ENCODE peak calls at places on chromosomes 2 and 18, in six cellular contexts. G is tibial artery, B is right atrium auricular region, U is HFF-Myc, D is glutamatergic neuron, Y is AG09319. Z is an unnamed sample.

GRCh38 chr18:41767960-41768359 is 187.1 kb upstream of the PIK3C3 start:
- DNase-seq in G (no peak), B (no peak), U (no peak), D (no peak), Y (no peak), Z (no peak)

GRCh38 chr2:127355407-127356008 is 32.3 kb downstream of the MAP3K2 start:
- DNase-seq in G (no peak), B (no peak), U (no peak), D (no peak), Y (no peak), Z (no peak)

GRCh38 chr2:20494246-20494645 is 47.4 kb downstream of the RHOB start:
- DNase-seq in G (no peak), B (no peak), U (no peak), D (no peak), Y (no peak), Z (no peak)

GRCh38 chr18:39448942-39449341 is 1883.3 kb upstream of the CELF4 start:
- DNase-seq in G (no peak), B (no peak), U (no peak), D (no peak), Y (no peak), Z (no peak)

GRCh38 chr2:140657657-140658056 is 1473.2 kb downstream of the LRP1B start:
- DNase-seq in G (no peak), B (no peak), U (no peak), D (no peak), Y (no peak), Z (no peak)

GRCh38 chr2:25920326-25920725 is 42.0 kb upstream of the ASXL2 start:
- DNase-seq in G (no peak), B (no peak), U (peak; percentile 38), D (no peak), Y (peak; percentile 75), Z (no peak)

GRCh38 chr18:77820472-77820871 is 570.8 kb downstream of the GALR1 start:
- DNase-seq in G (no peak), B (no peak), U (no peak), D (no peak), Y (no peak), Z (no peak)

GRCh38 chr2:217585362-217585761 is 417.4 kb downstream of the TNS1 start:
- DNase-seq in G (no peak), B (no peak), U (no peak), D (no peak), Y (no peak), Z (no peak)

GRCh38 chr2:25165992-25166618 is 2.3 kb downstream of the POMC start:
- DNase-seq in G (no peak), B (no peak), U (no peak), D (no peak), Y (no peak), Z (no peak)

GRCh38 chr2:105443610-105444598 is 45.1 kb upstream of the FHL2 start:
- DNase-seq in G (no peak), B (peak; percentile 48), U (no peak), D (no peak), Y (no peak), Z (no peak)

GRCh38 chr2:217838409-217838831 is 164.4 kb downstream of the TNS1 start:
- DNase-seq in G (no peak), B (no peak), U (no peak), D (no peak), Y (no peak), Z (no peak)

GRCh38 chr2:126880825-126881224 is 17.9 kb upstream of the TEX51 start:
- DNase-seq in G (no peak), B (no peak), U (no peak), D (no peak), Y (no peak), Z (no peak)

GRCh38 chr2:205078762-205079161 is 533.5 kb downstream of the PARD3B start:
- DNase-seq in G (no peak), B (no peak), U (no peak), D (no peak), Y (no peak), Z (no peak)

GRCh38 chr2:69554981-69555380 is 88.6 kb downstream of the AAK1 start:
- DNase-seq in G (no peak), B (no peak), U (no peak), D (no peak), Y (no peak), Z (no peak)

GRCh38 chr18:71001597-71001996 is 712.8 kb downstream of the SOCS6 start:
- DNase-seq in G (no peak), B (no peak), U (no peak), D (no peak), Y (no peak), Z (no peak)

GRCh38 chr18:70998490-70998889 is 709.6 kb downstream of the SOCS6 start:
- DNase-seq in G (no peak), B (no peak), U (no peak), D (no peak), Y (no peak), Z (no peak)
- TF ChIP-seq CTCF in G (no peak), B (no peak), U (no peak), D (no peak), Y (no peak), Z (no peak)

DNA sequence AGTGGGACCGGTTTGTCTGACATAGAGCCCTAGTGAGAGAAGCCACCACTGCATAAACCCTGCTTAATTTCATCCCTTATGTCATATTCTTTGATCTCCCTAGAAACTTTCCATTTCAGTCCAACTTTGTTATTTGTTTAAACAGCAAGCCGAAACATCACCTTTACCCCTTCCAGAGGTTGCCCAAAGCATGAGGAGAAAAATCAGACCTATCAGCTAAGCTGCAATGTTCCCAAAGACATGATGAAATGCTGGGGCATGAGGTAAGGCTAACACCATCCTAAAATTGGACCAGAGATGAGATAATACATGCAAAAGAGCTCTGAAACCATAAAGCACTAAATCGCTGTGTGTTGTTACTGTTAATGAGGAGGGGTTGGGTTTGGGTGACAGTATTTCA is 447.9 kb upstream of the ACVR2A start:
- DNase-seq in G (no peak), B (no peak), U (no peak), D (no peak), Y (no peak), Z (no peak)
- TF ChIP-seq CTCF in G (no peak), B (no peak), U (no peak), D (no peak), Y (no peak), Z (no peak)

GRCh38 chr2:164913640-164914346 is 41.5 kb downstream of the SLC38A11 start:
- DNase-seq in G (no peak), B (no peak), U (no peak), D (no peak), Y (no peak), Z (no peak)
- TF ChIP-seq CTCF in G (peak; percentile 52), B (peak; percentile 22), U (no peak), D (peak; percentile 16), Y (peak; percentile 27), Z (peak; percentile 21)

DNA sequence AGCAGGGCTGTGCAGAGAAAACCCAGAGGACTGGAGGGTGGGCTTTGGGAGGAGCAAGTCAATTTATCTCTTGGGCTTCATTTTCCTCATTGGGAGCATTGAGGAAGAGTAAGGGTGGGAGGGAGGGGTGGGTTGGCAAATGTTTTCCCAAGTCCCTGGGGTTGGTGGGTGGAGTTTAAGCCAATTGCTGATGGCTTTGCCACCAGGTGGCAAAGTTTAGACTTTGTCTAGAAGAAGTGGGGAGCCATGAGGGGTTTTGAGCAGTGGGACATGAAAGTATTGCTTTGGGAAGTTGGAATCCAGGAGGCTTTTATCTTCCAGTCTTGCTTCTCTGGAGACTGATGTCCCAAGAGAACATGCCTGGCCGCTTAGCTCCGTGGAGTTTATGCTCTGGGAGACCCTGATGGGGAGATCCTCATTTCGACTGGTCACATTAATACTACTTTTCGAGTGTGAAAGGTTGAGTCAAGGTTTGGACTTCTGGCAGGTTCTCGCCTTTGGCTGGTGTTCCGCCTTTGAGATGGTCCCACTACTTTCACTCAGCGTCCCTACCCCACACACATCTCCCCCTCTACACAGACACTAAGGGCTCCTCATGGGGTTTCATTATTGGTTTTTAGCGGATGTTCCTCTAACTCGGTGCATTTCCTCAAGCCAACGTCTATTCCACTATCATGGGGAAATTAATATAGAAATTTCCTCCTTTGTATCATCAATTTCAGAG is 126.7 kb downstream of the PRKCE start:
- DNase-seq in G (no peak), B (no peak), U (no peak), D (no peak), Y (no peak), Z (no peak)
- TF ChIP-seq CTCF in G (no peak), B (no peak), U (no peak), D (no peak), Y (no peak), Z (no peak)

GRCh38 chr2:64000630-64001381 is 18.4 kb downstream of the VPS54 start:
- DNase-seq in G (no peak), B (no peak), U (no peak), D (no peak), Y (no peak), Z (no peak)
- TF ChIP-seq CTCF in G (no peak), B (no peak), U (no peak), D (no peak), Y (no peak), Z (no peak)

GRCh38 chr18:49096021-49096420 is 145.3 kb upstream of the SMAD7 start:
- DNase-seq in G (no peak), B (no peak), U (no peak), D (no peak), Y (no peak), Z (no peak)
- TF ChIP-seq CTCF in G (no peak), B (no peak), U (no peak), D (no peak), Y (no peak), Z (no peak)

GRCh38 chr2:187138240-187138639 is 289.3 kb upstream of the ZSWIM2 start:
- DNase-seq in G (no peak), B (peak; percentile 67), U (peak; percentile 2), D (peak; percentile 36), Y (no peak), Z (peak; percentile 15)
- TF ChIP-seq CTCF in G (peak; percentile 26), B (no peak), U (peak; percentile 58), D (peak; percentile 29), Y (peak; percentile 76), Z (peak; percentile 19)

DNA sequence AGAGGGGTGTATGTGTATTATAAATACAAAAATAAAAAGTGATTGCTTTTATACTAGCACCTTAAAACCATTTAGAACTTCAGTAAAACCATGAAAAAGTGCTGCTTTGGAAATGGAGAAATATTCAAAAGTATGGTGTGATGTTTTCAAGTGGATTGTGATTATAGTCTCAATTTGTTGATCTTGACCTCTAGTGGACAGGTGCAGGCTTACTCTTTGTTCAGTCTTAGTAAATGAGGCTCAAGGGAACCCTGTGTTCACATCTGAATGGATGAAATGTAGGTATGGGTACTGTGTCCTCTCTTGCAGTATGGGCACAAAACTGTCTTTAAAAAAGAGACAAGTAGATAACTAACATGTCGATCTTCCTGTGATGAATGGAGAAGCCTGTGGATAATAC is 145.8 kb downstream of the MCFD2 start:
- DNase-seq in G (no peak), B (no peak), U (no peak), D (no peak), Y (no peak), Z (no peak)
- TF ChIP-seq CTCF in G (no peak), B (no peak), U (no peak), D (no peak), Y (no peak), Z (no peak)

Z was measured in left lung.